ENCODE peak calls at places on chromosomes 7 and 10, in ten cellular contexts. One of them, this sample, is unnamed.

GRCh38 chr10:103204353-103205255 is 11.5 kb upstream of the NT5C2 start:
- DNase-seq in GM23248: no peak
- DNase-seq in ovary: no peak
- DNase-seq in heart right ventricle: no peak
- DNase-seq in IMR-90: peak; percentile 64
- DNase-seq in mammary epithelial cell: no peak
- DNase-seq in Peyer's patch: no peak
- DNase-seq in esophagus muscularis mucosa: no peak
- DNase-seq in fibroblast of lung: no peak
- DNase-seq in CD4-positive, alpha-beta memory T cell: no peak
- DNase-seq in this sample: no peak

GRCh38 chr10:27464993-27465392 is 39.1 kb upstream of the RAB18 start:
- DNase-seq in GM23248: no peak
- DNase-seq in ovary: no peak
- DNase-seq in heart right ventricle: no peak
- DNase-seq in IMR-90: no peak
- DNase-seq in mammary epithelial cell: no peak
- DNase-seq in Peyer's patch: no peak
- DNase-seq in esophagus muscularis mucosa: no peak
- DNase-seq in fibroblast of lung: no peak
- DNase-seq in CD4-positive, alpha-beta memory T cell: peak; percentile 45
- DNase-seq in this sample: no peak

GRCh38 chr10:87816163-87816841 is 1.7 kb downstream of the ATAD1 start:
- DNase-seq in GM23248: peak; percentile 26
- DNase-seq in ovary: no peak
- DNase-seq in heart right ventricle: no peak
- DNase-seq in IMR-90: no peak
- DNase-seq in mammary epithelial cell: no peak
- DNase-seq in Peyer's patch: no peak
- DNase-seq in esophagus muscularis mucosa: no peak
- DNase-seq in fibroblast of lung: no peak
- DNase-seq in CD4-positive, alpha-beta memory T cell: no peak
- DNase-seq in this sample: no peak

GRCh38 chr7:102152672-102153585 is 133.7 kb upstream of the SH2B2 start:
- DNase-seq in GM23248: peak; percentile 19
- DNase-seq in ovary: no peak
- DNase-seq in heart right ventricle: peak; percentile 33
- DNase-seq in IMR-90: peak; percentile 63
- DNase-seq in mammary epithelial cell: peak; percentile 42
- DNase-seq in Peyer's patch: peak; percentile 67
- DNase-seq in esophagus muscularis mucosa: no peak
- DNase-seq in fibroblast of lung: peak; percentile 47
- DNase-seq in CD4-positive, alpha-beta memory T cell: no peak
- DNase-seq in this sample: no peak

GRCh38 chr7:127413962-127414361 is 21.5 kb upstream of the ZNF800 start:
- DNase-seq in GM23248: no peak
- DNase-seq in ovary: no peak
- DNase-seq in heart right ventricle: no peak
- DNase-seq in IMR-90: no peak
- DNase-seq in mammary epithelial cell: no peak
- DNase-seq in Peyer's patch: no peak
- DNase-seq in esophagus muscularis mucosa: no peak
- DNase-seq in fibroblast of lung: no peak
- DNase-seq in CD4-positive, alpha-beta memory T cell: peak; percentile 49
- DNase-seq in this sample: no peak

GRCh38 chr7:55185321-55185802 is 166.5 kb downstream of the EGFR start:
- DNase-seq in GM23248: no peak
- DNase-seq in ovary: no peak
- DNase-seq in heart right ventricle: no peak
- DNase-seq in IMR-90: peak; percentile 35
- DNase-seq in mammary epithelial cell: peak; percentile 18
- DNase-seq in Peyer's patch: no peak
- DNase-seq in esophagus muscularis mucosa: no peak
- DNase-seq in fibroblast of lung: no peak
- DNase-seq in CD4-positive, alpha-beta memory T cell: no peak
- DNase-seq in this sample: no peak

GRCh38 chr7:2717293-2717904 is 29.4 kb downstream of the AMZ1 start:
- DNase-seq in GM23248: no peak
- DNase-seq in ovary: peak; percentile 69
- DNase-seq in heart right ventricle: no peak
- DNase-seq in IMR-90: peak; percentile 62
- DNase-seq in mammary epithelial cell: no peak
- DNase-seq in Peyer's patch: peak; percentile 70
- DNase-seq in esophagus muscularis mucosa: no peak
- DNase-seq in fibroblast of lung: peak; percentile 77
- DNase-seq in CD4-positive, alpha-beta memory T cell: no peak
- DNase-seq in this sample: no peak

GRCh38 chr10:94123253-94123995 is 129.7 kb downstream of the PLCE1 start:
- DNase-seq in GM23248: peak; percentile 92
- DNase-seq in ovary: no peak
- DNase-seq in heart right ventricle: no peak
- DNase-seq in IMR-90: peak; percentile 93
- DNase-seq in mammary epithelial cell: peak; percentile 57
- DNase-seq in Peyer's patch: no peak
- DNase-seq in esophagus muscularis mucosa: no peak
- DNase-seq in fibroblast of lung: peak; percentile 74
- DNase-seq in CD4-positive, alpha-beta memory T cell: no peak
- DNase-seq in this sample: no peak

GRCh38 chr7:144057954-144058353 is 9.2 kb downstream of the OR2A5 start:
- DNase-seq in GM23248: peak; percentile 29
- DNase-seq in ovary: no peak
- DNase-seq in heart right ventricle: no peak
- DNase-seq in IMR-90: no peak
- DNase-seq in mammary epithelial cell: no peak
- DNase-seq in Peyer's patch: no peak
- DNase-seq in esophagus muscularis mucosa: no peak
- DNase-seq in fibroblast of lung: peak; percentile 4
- DNase-seq in CD4-positive, alpha-beta memory T cell: no peak
- DNase-seq in this sample: no peak

GRCh38 chr10:106384541-106384940 is 780.0 kb downstream of the SORCS1 start:
- DNase-seq in GM23248: no peak
- DNase-seq in ovary: no peak
- DNase-seq in heart right ventricle: no peak
- DNase-seq in IMR-90: peak; percentile 17
- DNase-seq in mammary epithelial cell: no peak
- DNase-seq in Peyer's patch: no peak
- DNase-seq in esophagus muscularis mucosa: no peak
- DNase-seq in fibroblast of lung: no peak
- DNase-seq in CD4-positive, alpha-beta memory T cell: no peak
- DNase-seq in this sample: no peak

GRCh38 chr10:125005312-125006187 is 63.6 kb downstream of the ZRANB1 start:
- DNase-seq in GM23248: no peak
- DNase-seq in ovary: peak; percentile 16
- DNase-seq in heart right ventricle: no peak
- DNase-seq in IMR-90: no peak
- DNase-seq in mammary epithelial cell: no peak
- DNase-seq in Peyer's patch: no peak
- DNase-seq in esophagus muscularis mucosa: no peak
- DNase-seq in fibroblast of lung: no peak
- DNase-seq in CD4-positive, alpha-beta memory T cell: no peak
- DNase-seq in this sample: no peak

GRCh38 chr7:28509256-28510021 is 97.1 kb downstream of the CREB5 start:
- DNase-seq in GM23248: no peak
- DNase-seq in ovary: no peak
- DNase-seq in heart right ventricle: no peak
- DNase-seq in IMR-90: no peak
- DNase-seq in mammary epithelial cell: peak; percentile 68
- DNase-seq in Peyer's patch: no peak
- DNase-seq in esophagus muscularis mucosa: no peak
- DNase-seq in fibroblast of lung: no peak
- DNase-seq in CD4-positive, alpha-beta memory T cell: no peak
- DNase-seq in this sample: no peak
- H3K27ac ChIP-seq in GM23248: no peak overlapping the region
- H3K27ac ChIP-seq in ovary: no peak overlapping the region
- H3K27ac ChIP-seq in heart right ventricle: no peak overlapping the region
- H3K27ac ChIP-seq in IMR-90: no peak overlapping the region
- H3K27ac ChIP-seq in mammary epithelial cell: no peak overlapping the region
- H3K27ac ChIP-seq in Peyer's patch: no peak overlapping the region
- H3K27ac ChIP-seq in esophagus muscularis mucosa: no peak overlapping the region
- H3K27ac ChIP-seq in fibroblast of lung: no peak overlapping the region
- H3K27ac ChIP-seq in CD4-positive, alpha-beta memory T cell: no peak overlapping the region
- H3K27ac ChIP-seq in this sample: no peak overlapping the region

GRCh38 chr7:74040791-74041520 is 13.0 kb downstream of the ELN start:
- DNase-seq in GM23248: no peak
- DNase-seq in ovary: no peak
- DNase-seq in heart right ventricle: no peak
- DNase-seq in IMR-90: no peak
- DNase-seq in mammary epithelial cell: no peak
- DNase-seq in Peyer's patch: no peak
- DNase-seq in esophagus muscularis mucosa: no peak
- DNase-seq in fibroblast of lung: no peak
- DNase-seq in CD4-positive, alpha-beta memory T cell: no peak
- DNase-seq in this sample: no peak

GRCh38 chr7:74038194-74038961 is 10.4 kb downstream of the ELN start:
- DNase-seq in GM23248: no peak
- DNase-seq in ovary: no peak
- DNase-seq in heart right ventricle: peak; percentile 50
- DNase-seq in IMR-90: no peak
- DNase-seq in mammary epithelial cell: no peak
- DNase-seq in Peyer's patch: no peak
- DNase-seq in esophagus muscularis mucosa: no peak
- DNase-seq in fibroblast of lung: no peak
- DNase-seq in CD4-positive, alpha-beta memory T cell: no peak
- DNase-seq in this sample: no peak

GRCh38 chr7:74039337-74039736 is 11.4 kb downstream of the ELN start:
- DNase-seq in GM23248: no peak
- DNase-seq in ovary: no peak
- DNase-seq in heart right ventricle: no peak
- DNase-seq in IMR-90: no peak
- DNase-seq in mammary epithelial cell: peak; percentile 10
- DNase-seq in Peyer's patch: no peak
- DNase-seq in esophagus muscularis mucosa: no peak
- DNase-seq in fibroblast of lung: no peak
- DNase-seq in CD4-positive, alpha-beta memory T cell: no peak
- DNase-seq in this sample: no peak

GRCh38 chr7:74040101-74040790 is 12.3 kb downstream of the ELN start:
- DNase-seq in GM23248: no peak
- DNase-seq in ovary: no peak
- DNase-seq in heart right ventricle: no peak
- DNase-seq in IMR-90: no peak
- DNase-seq in mammary epithelial cell: no peak
- DNase-seq in Peyer's patch: no peak
- DNase-seq in esophagus muscularis mucosa: no peak
- DNase-seq in fibroblast of lung: no peak
- DNase-seq in CD4-positive, alpha-beta memory T cell: no peak
- DNase-seq in this sample: no peak

DNA sequence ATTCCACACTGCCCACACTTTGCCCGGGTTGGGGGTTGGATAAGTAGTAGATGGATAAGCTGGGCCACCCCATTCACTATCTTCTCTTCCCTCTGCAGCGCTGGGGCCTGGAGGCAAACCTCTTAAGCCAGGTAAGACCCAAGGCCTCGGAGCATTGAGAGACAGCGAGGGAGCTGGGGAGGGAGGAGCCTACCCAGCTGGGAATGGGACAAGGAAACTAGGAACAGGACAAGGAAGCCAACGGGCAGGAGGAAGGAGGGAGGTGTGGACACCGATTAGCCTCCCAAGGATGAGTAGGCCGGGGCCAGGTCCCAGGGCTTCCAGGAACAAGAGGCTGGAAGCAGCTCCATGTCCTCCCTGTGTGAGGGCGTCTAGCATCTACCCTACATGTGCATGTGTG is 9.6 kb downstream of the ELN start:
- DNase-seq in GM23248: no peak
- DNase-seq in ovary: no peak
- DNase-seq in heart right ventricle: no peak
- DNase-seq in IMR-90: no peak
- DNase-seq in mammary epithelial cell: no peak
- DNase-seq in Peyer's patch: no peak
- DNase-seq in esophagus muscularis mucosa: no peak
- DNase-seq in fibroblast of lung: no peak
- DNase-seq in CD4-positive, alpha-beta memory T cell: no peak
- DNase-seq in this sample: no peak
- H3K27ac ChIP-seq in GM23248: no peak overlapping the region
- H3K27ac ChIP-seq in ovary: no peak overlapping the region
- H3K27ac ChIP-seq in heart right ventricle: no peak overlapping the region
- H3K27ac ChIP-seq in IMR-90: no peak overlapping the region
- H3K27ac ChIP-seq in mammary epithelial cell: no peak overlapping the region
- H3K27ac ChIP-seq in Peyer's patch: no peak overlapping the region
- H3K27ac ChIP-seq in esophagus muscularis mucosa: peak overlapping the region; percentile 46
- H3K27ac ChIP-seq in fibroblast of lung: no peak overlapping the region
- H3K27ac ChIP-seq in CD4-positive, alpha-beta memory T cell: no peak overlapping the region
- H3K27ac ChIP-seq in this sample: no peak overlapping the region

DNA sequence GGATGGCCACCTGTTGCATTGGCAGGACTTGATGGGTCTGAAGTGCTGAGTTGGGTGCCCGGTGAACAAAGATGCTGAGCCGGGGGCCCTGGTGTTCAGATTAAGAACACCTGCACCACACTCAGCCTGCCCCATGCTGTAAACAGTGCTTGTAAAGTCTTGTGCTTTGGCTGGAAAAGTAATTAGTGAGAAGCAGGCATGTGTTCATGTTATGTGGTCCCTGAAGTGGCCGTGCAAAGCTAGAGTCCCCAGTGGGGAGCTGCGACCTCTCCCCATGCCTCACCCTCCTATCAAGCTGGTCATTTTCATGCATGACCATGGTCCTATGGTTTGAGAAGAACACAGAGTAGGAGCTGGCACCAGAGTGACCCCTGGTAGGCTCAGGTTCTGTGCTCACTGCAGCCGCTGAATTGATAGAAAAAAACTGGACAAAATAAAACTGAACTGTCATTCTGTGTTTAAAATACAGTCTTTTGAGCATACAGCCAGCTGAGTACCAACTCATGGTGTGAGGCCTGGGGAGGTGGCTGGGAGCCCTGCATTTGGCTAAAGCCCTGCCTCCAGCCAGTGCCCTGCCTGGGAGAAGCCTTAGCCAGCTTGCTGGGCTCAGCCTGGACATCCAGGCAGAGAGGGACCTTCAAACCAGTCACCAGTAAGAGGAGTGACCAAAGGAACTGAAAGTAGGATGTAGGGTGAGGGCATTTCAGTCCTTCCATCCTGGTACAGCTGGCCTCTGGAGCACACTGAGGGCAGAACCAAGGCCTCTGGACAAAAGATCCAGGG is 124.5 kb downstream of the ADCY1 start:
- DNase-seq in GM23248: no peak
- DNase-seq in ovary: peak; percentile 1
- DNase-seq in heart right ventricle: no peak
- DNase-seq in IMR-90: no peak
- DNase-seq in mammary epithelial cell: no peak
- DNase-seq in Peyer's patch: no peak
- DNase-seq in esophagus muscularis mucosa: peak; percentile 89
- DNase-seq in fibroblast of lung: no peak
- DNase-seq in CD4-positive, alpha-beta memory T cell: no peak
- DNase-seq in this sample: no peak
- H3K27ac ChIP-seq in GM23248: no peak overlapping the region
- H3K27ac ChIP-seq in ovary: no peak overlapping the region
- H3K27ac ChIP-seq in heart right ventricle: no peak overlapping the region
- H3K27ac ChIP-seq in IMR-90: no peak overlapping the region
- H3K27ac ChIP-seq in mammary epithelial cell: no peak overlapping the region
- H3K27ac ChIP-seq in Peyer's patch: no peak overlapping the region
- H3K27ac ChIP-seq in esophagus muscularis mucosa: no peak overlapping the region
- H3K27ac ChIP-seq in fibroblast of lung: no peak overlapping the region
- H3K27ac ChIP-seq in CD4-positive, alpha-beta memory T cell: no peak overlapping the region
- H3K27ac ChIP-seq in this sample: no peak overlapping the region

DNA sequence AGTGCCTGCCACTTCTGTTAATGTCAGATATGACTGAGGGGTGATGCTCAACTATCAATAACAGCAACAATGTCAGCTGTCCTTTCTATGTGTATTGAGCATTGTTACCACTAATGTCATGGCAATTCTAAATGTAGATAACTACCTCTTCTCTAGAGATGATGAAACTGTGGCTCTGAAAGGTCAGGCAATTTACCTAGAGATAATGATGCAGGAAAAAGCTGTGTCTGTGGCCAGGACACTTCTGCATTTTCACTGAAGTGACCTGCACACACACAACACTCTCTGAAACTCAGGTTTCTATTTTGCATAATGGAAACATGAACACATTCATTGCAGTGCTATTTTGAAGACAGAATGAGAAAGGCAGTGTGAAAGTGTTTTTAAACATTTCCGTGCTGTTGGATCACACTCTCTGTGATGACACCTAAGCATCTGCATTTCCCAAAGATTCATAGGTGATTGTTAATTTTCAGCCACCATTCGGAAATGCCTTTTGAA is 148.2 kb downstream of the KCND2 start:
- DNase-seq in GM23248: no peak
- DNase-seq in ovary: no peak
- DNase-seq in heart right ventricle: no peak
- DNase-seq in IMR-90: no peak
- DNase-seq in mammary epithelial cell: no peak
- DNase-seq in Peyer's patch: no peak
- DNase-seq in esophagus muscularis mucosa: no peak
- DNase-seq in fibroblast of lung: no peak
- DNase-seq in CD4-positive, alpha-beta memory T cell: no peak
- DNase-seq in this sample: no peak
- H3K27ac ChIP-seq in GM23248: no peak overlapping the region
- H3K27ac ChIP-seq in ovary: no peak overlapping the region
- H3K27ac ChIP-seq in heart right ventricle: no peak overlapping the region
- H3K27ac ChIP-seq in IMR-90: no peak overlapping the region
- H3K27ac ChIP-seq in mammary epithelial cell: no peak overlapping the region
- H3K27ac ChIP-seq in Peyer's patch: no peak overlapping the region
- H3K27ac ChIP-seq in esophagus muscularis mucosa: no peak overlapping the region
- H3K27ac ChIP-seq in fibroblast of lung: no peak overlapping the region
- H3K27ac ChIP-seq in CD4-positive, alpha-beta memory T cell: no peak overlapping the region
- H3K27ac ChIP-seq in this sample: no peak overlapping the region